ENCODE peak calls at places on chromosomes 5 and 9, in four cellular contexts. Z is tibial artery; G is activated CD4-positive, alpha-beta T cell treated with anti-CD3 and anti-CD28 coated beads for 24 hours; F is HL-60. M is an unnamed sample.

GRCh38 chr5:68432682-68433081 is 217.1 kb downstream of the PIK3R1 start:
- DNase-seq in Z (no peak), G (no peak), F (no peak), M (no peak)

GRCh38 chr5:138760448-138761110 is 7.4 kb downstream of the CTNNA1 start:
- DNase-seq in Z (no peak), G (no peak), F (no peak), M (no peak)

GRCh38 chr5:15757103-15757502 is 257.1 kb downstream of the FBXL7 start:
- DNase-seq in Z (no peak), G (no peak), F (no peak), M (no peak)

GRCh38 chr9:75385236-75385635 is 296.9 kb downstream of the OSTF1 start:
- DNase-seq in Z (no peak), G (no peak), F (no peak), M (no peak)

GRCh38 chr9:73151653-73152382 is at the start of gene ANXA1:
- DNase-seq in Z (no peak), G (no peak), F (peak; percentile 54), M (no peak)

GRCh38 chr9:128160603-128160987 is 530 bp downstream of the BBLN start:
- DNase-seq in Z (no peak), G (peak; percentile 44), F (peak; percentile 33), M (no peak)

GRCh38 chr5:127521138-127521770 is 3.8 kb downstream of the PRRC1 start:
- DNase-seq in Z (no peak), G (no peak), F (no peak), M (no peak)

GRCh38 chr9:133740891-133741290 is 2.7 kb upstream of the SARDH start:
- DNase-seq in Z (no peak), G (no peak), F (no peak), M (no peak)

GRCh38 chr5:146213210-146213838 is 9.9 kb downstream of the RBM27 start:
- DNase-seq in Z (no peak), G (no peak), F (no peak), M (no peak)

GRCh38 chr5:173531863-173532262 is 84.6 kb downstream of the BOD1 start:
- DNase-seq in Z (no peak), G (no peak), F (no peak), M (no peak)

GRCh38 chr5:138338411-138339085 is 482 bp downstream of the FAM53C start:
- DNase-seq in Z (no peak), G (no peak), F (no peak), M (no peak)

GRCh38 chr5:177300236-177300880 is 3.2 kb downstream of the RAB24 start:
- DNase-seq in Z (peak; percentile 72), G (no peak), F (peak; percentile 89), M (peak; percentile 86)

GRCh38 chr5:178125253-178125916 is 5.4 kb upstream of the RMND5B start:
- DNase-seq in Z (no peak), G (no peak), F (no peak), M (no peak)

GRCh38 chr9:28774433-28775029 is 1201.2 kb upstream of the C9orf72 start:
- DNase-seq in Z (no peak), G (no peak), F (no peak), M (no peak)

GRCh38 chr9:125902224-125902623 is 155.1 kb downstream of the PBX3 start:
- DNase-seq in Z (no peak), G (no peak), F (no peak), M (no peak)

GRCh38 chr9:124752967-124753366 is 18.1 kb downstream of the NR6A1 start:
- DNase-seq in Z (no peak), G (no peak), F (no peak), M (no peak)

GRCh38 chr9:121690316-121690715 is 38.9 kb downstream of the DAB2IP start:
- DNase-seq in Z (no peak), G (no peak), F (no peak), M (no peak)

GRCh38 chr9:103674271-103674670 is 419.8 kb upstream of the SMC2 start:
- DNase-seq in Z (no peak), G (no peak), F (no peak), M (no peak)

GRCh38 chr5:10520716-10521115 is 43.2 kb upstream of the ANKRD33B start:
- DNase-seq in Z (no peak), G (no peak), F (no peak), M (no peak)

GRCh38 chr5:132962429-132962928 is 955 bp downstream of the AFF4 start:
- DNase-seq in Z (no peak), G (no peak), F (no peak), M (no peak)

GRCh38 chr9:108052431-108053080 is 563.0 kb upstream of the KLF4 start:
- DNase-seq in Z (no peak), G (no peak), F (no peak), M (no peak)

GRCh38 chr9:105244996-105245719 is 707 bp downstream of the SLC44A1 start:
- DNase-seq in Z (peak; percentile 73), G (peak; percentile 10), F (peak; percentile 47), M (no peak)

GRCh38 chr9:123684393-123685149 is 245.4 kb downstream of the DENND1A start:
- DNase-seq in Z (no peak), G (no peak), F (no peak), M (no peak)

GRCh38 chr9:110183208-110184145 is 24.5 kb downstream of the C9orf152 start:
- DNase-seq in Z (no peak), G (peak; percentile 38), F (peak; percentile 81), M (no peak)

GRCh38 chr9:134602547-134603362 is 38.8 kb upstream of the COL5A1 start:
- DNase-seq in Z (no peak), G (no peak), F (no peak), M (no peak)

GRCh38 chr5:107796797-107797196 is 126.1 kb upstream of the EFNA5 start:
- DNase-seq in Z (no peak), G (no peak), F (no peak), M (no peak)

GRCh38 chr5:68555891-68556689 is 340.5 kb downstream of the PIK3R1 start:
- DNase-seq in Z (no peak), G (no peak), F (no peak), M (no peak)

GRCh38 chr5:1182633-1183423 is 18.6 kb upstream of the SLC6A19 start:
- DNase-seq in Z (no peak), G (no peak), F (no peak), M (no peak)

GRCh38 chr5:14449052-14449661 is 132.4 kb upstream of the OTULINL start:
- DNase-seq in Z (no peak), G (no peak), F (no peak), M (no peak)

GRCh38 chr5:161138751-161139455 is 286.9 kb upstream of the ATP10B start:
- DNase-seq in Z (no peak), G (no peak), F (no peak), M (no peak)

GRCh38 chr5:67301285-67301904 is 104.8 kb upstream of the CD180 start:
- DNase-seq in Z (peak; percentile 93), G (no peak), F (no peak), M (no peak)

GRCh38 chr9:137316012-137316981 is 14.2 kb upstream of the NRARP start:
- DNase-seq in Z (peak; percentile 59), G (no peak), F (no peak), M (no peak)

M was measured in SIG-M5.